ENCODE peak calls at places on chromosomes 7 and 10, in six cellular contexts. T is GM12878; R is CD4-positive, CD25-positive, alpha-beta regulatory T cell; V is right cardiac atrium; H is HepG2; A is A549. S is an unnamed sample.

GRCh38 chr7:48274662-48275061 is 103.4 kb downstream of the ABCA13 start:
- DNase-seq in T (no peak), R (no peak), V (no peak), H (no peak), A (no peak), S (no peak)

GRCh38 chr10:68559872-68560200 is 301 bp upstream of the TET1 start:
- DNase-seq in T (no peak), R (peak; percentile 33), V (no peak), H (no peak), A (no peak), S (no peak)

GRCh38 chr7:55440040-55440690 is 75.0 kb downstream of the LANCL2 start:
- DNase-seq in T (no peak), R (no peak), V (no peak), H (no peak), A (no peak), S (no peak)

GRCh38 chr7:141874787-141875186 is 33.5 kb upstream of the PRSS37 start:
- DNase-seq in T (no peak), R (no peak), V (no peak), H (no peak), A (no peak), S (no peak)

GRCh38 chr7:52897708-52898107 is 137.7 kb upstream of the POM121L12 start:
- DNase-seq in T (no peak), R (no peak), V (peak; percentile 85), H (no peak), A (no peak), S (no peak)

GRCh38 chr10:58734116-58734515 is 221.4 kb downstream of the BICC1 start:
- DNase-seq in T (no peak), R (no peak), V (no peak), H (no peak), A (no peak), S (no peak)

GRCh38 chr7:121394709-121395140 is 1.4 kb downstream of the FAM3C start:
- DNase-seq in T (no peak), R (no peak), V (peak; percentile 54), H (peak; percentile 50), A (no peak), S (no peak)

GRCh38 chr7:41437257-41438196 is 265.4 kb downstream of the INHBA start:
- DNase-seq in T (no peak), R (no peak), V (no peak), H (no peak), A (no peak), S (no peak)

GRCh38 chr7:99027241-99027640 is 116.7 kb downstream of the SMURF1 start:
- DNase-seq in T (no peak), R (no peak), V (no peak), H (no peak), A (no peak), S (no peak)

GRCh38 chr10:5488272-5489161 is 10.9 kb downstream of the CALML5 start:
- DNase-seq in T (no peak), R (no peak), V (no peak), H (no peak), A (no peak), S (no peak)

DNA sequence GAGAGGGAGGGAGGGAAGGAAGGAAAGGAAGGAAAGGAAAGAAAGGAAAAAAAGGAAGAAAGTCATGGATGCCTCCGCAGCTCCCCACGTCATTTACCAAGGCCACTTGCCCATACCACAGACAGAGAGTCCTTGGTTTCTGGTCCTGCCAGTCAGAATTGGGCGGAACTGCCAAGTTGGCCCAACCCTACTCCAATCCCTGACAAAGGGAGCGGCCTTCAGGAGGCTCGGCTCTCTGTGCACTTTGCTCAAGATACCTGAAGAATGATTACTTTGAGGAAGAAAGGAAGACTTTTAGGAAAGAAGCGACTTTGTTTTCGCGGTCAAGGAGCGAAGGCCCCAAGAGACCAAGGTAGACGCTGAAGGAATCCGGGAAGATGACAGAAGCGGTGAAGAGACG is 49.1 kb upstream of the FXYD4 start:
- DNase-seq in T (no peak), R (no peak), V (no peak), H (no peak), A (peak; percentile 54), S (no peak)
- H3K4me3 ChIP-seq in T (no peak overlapping the region), R (no peak overlapping the region), V (peak overlapping the region; percentile 36), H (no peak overlapping the region), A (peak overlapping the region; percentile 42), S (no peak overlapping the region)

DNA sequence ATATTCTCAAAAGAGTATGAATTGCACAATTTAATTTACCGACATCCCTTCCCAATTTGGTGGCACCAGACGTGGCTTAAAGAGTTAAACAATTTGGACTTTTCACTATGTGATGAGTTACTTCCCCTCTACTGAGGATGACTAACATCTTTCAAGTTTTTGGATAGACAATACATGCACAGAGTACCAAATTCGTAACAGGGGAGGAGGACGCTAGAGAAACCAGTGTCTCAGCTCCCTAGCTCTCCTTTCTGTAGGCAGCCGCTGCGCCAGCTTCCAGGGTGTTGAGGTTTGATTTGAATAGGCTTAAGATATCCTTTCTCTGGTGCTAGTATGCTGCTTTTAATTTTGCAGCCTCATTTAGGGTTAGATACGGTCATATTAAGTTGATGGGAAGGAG is 69.2 kb downstream of the GNA12 start:
- DNase-seq in T (no peak), R (no peak), V (no peak), H (no peak), A (no peak), S (no peak)
- H3K27ac ChIP-seq in T (no peak overlapping the region), R (no peak overlapping the region), V (no peak overlapping the region), H (no peak overlapping the region), A (no peak overlapping the region), S (no peak overlapping the region)

GRCh38 chr7:140640727-140641531 is at the start of gene DENND2A:
- DNase-seq in T (no peak), R (peak; percentile 5), V (peak; percentile 93), H (no peak), A (no peak), S (no peak)
- H3K4me3 ChIP-seq in T (no peak within 1 kb of the TSS), R (no peak within 1 kb of the TSS), V (peak within 1 kb of the TSS; percentile 83), H (peak within 1 kb of the TSS; percentile 12), A (peak within 1 kb of the TSS; percentile 63), S (no peak within 1 kb of the TSS)

GRCh38 chr10:31145986-31146385 is 114.3 kb upstream of the ZNF438 start:
- DNase-seq in T (no peak), R (no peak), V (no peak), H (no peak), A (no peak), S (no peak)
- H3K27ac ChIP-seq in T (no peak overlapping the region), R (no peak overlapping the region), V (no peak overlapping the region), H (no peak overlapping the region), A (no peak overlapping the region), S (no peak overlapping the region)

DNA sequence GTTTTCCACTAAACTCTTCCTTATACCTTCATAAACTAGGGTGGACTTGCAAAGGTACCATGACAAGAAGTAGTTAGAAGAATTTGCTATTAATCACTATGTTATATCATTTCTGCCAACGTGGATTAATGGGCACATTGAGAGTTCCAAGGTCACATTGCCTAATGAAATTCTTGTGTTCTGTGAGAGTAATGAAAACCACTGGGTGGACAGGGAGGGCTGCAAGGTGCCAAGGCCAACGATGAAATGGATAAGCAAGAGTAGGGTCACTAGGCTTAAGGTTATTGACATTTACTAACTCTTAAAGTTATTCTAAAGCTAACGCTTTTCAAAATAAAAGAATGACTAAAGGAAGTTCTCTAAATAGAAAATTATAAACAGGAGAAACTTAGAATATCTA is 6.6 kb upstream of the ABCB4 start:
- DNase-seq in T (no peak), R (no peak), V (no peak), H (peak; percentile 30), A (no peak), S (no peak)
- H3K4me3 ChIP-seq in T (no peak overlapping the region), R (no peak overlapping the region), V (no peak overlapping the region), H (no peak overlapping the region), A (no peak overlapping the region), S (no peak overlapping the region)

DNA sequence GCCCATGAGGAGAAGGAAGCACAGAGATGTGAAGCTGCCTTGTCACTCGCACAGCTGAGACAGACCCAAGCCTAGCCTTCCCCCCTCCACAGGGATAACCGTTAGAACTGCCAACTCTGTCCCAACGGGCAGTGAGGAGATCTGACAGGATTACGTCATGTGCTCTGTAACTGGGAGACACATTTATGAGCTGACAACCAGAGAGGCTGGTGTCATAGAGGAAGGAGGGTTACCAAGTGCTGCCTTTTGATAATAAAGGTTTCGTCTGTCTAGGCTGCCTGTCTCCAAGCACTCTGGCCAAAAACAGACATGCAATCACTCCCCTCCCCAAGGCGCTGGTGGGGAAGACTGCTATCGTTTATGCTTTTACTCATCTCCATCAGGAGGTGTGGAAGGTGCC is 165.9 kb downstream of the PLXNA4 start:
- DNase-seq in T (no peak), R (no peak), V (peak; percentile 68), H (no peak), A (no peak), S (no peak)
- H3K27ac ChIP-seq in T (no peak overlapping the region), R (no peak overlapping the region), V (peak overlapping the region; percentile 47), H (no peak overlapping the region), A (no peak overlapping the region), S (no peak overlapping the region)

GRCh38 chr7:75050501-75050900 is 23.1 kb downstream of the RCC1L start:
- DNase-seq in T (no peak), R (no peak), V (no peak), H (no peak), A (no peak), S (no peak)

GRCh38 chr7:75056476-75056875 is 17.1 kb downstream of the RCC1L start:
- DNase-seq in T (no peak), R (no peak), V (no peak), H (no peak), A (no peak), S (no peak)

GRCh38 chr7:75058406-75058805 is 15.2 kb downstream of the RCC1L start:
- DNase-seq in T (no peak), R (no peak), V (no peak), H (no peak), A (no peak), S (no peak)

GRCh38 chr7:75055830-75056431 is 17.7 kb downstream of the RCC1L start:
- DNase-seq in T (no peak), R (no peak), V (peak; percentile 71), H (no peak), A (no peak), S (no peak)

GRCh38 chr7:75054744-75055527 is 18.7 kb downstream of the RCC1L start:
- DNase-seq in T (no peak), R (no peak), V (peak; percentile 90), H (no peak), A (no peak), S (no peak)
- H3K4me3 ChIP-seq in T (no peak overlapping the region), R (no peak overlapping the region), V (no peak overlapping the region), H (no peak overlapping the region), A (no peak overlapping the region), S (no peak overlapping the region)

GRCh38 chr10:121594623-121595320 is 3.5 kb downstream of the FGFR2 start:
- DNase-seq in T (no peak), R (no peak), V (no peak), H (no peak), A (no peak), S (no peak)

GRCh38 chr10:121596668-121597503 is 1.4 kb downstream of the FGFR2 start:
- DNase-seq in T (no peak), R (no peak), V (peak; percentile 82), H (no peak), A (no peak), S (no peak)

GRCh38 chr10:121594076-121594475 is 4.2 kb downstream of the FGFR2 start:
- DNase-seq in T (no peak), R (no peak), V (no peak), H (no peak), A (no peak), S (no peak)

GRCh38 chr10:121595806-121596667 is 2.2 kb downstream of the FGFR2 start:
- DNase-seq in T (no peak), R (no peak), V (no peak), H (no peak), A (no peak), S (no peak)

GRCh38 chr10:121595321-121595805 is 2.9 kb downstream of the FGFR2 start:
- DNase-seq in T (no peak), R (no peak), V (no peak), H (no peak), A (no peak), S (no peak)
- H3K27ac ChIP-seq in T (no peak overlapping the region), R (no peak overlapping the region), V (no peak overlapping the region), H (no peak overlapping the region), A (no peak overlapping the region), S (no peak overlapping the region)